ENCODE peak calls at places on chromosomes 11 and 22, in six cellular contexts. N, I, J, H, O and Q are unnamed samples.
A peak's percentile ranks its signal among the peaks of the same experiment; 100 is the strongest.

GRCh38 chr11:10309163-10310093 is 4.6 kb downstream of the ADM start:
- DNase-seq in I (peak; percentile 90), H (peak; percentile 82), O (peak; percentile 50), N (peak; percentile 92), J (peak; percentile 86), Q (peak; percentile 89)

GRCh38 chr11:132683602-132684001 is 848.7 kb downstream of the OPCML start:
- DNase-seq in O (no peak), J (peak; percentile 1), H (no peak), I (no peak), N (no peak), Q (no peak)

GRCh38 chr22:48742556-48743343 is 1084.9 kb downstream of the BRD1 start:
- DNase-seq in I (peak; percentile 29), J (no peak), N (no peak), H (no peak), O (no peak), Q (no peak)

GRCh38 chr11:3855808-3856491 is 486 bp downstream of the STIM1 start:
- DNase-seq in H (peak; percentile 33), O (peak; percentile 43), J (no peak), I (peak; percentile 82), N (no peak), Q (no peak)

GRCh38 chr11:46237248-46238077 is 40.0 kb upstream of the CREB3L1 start:
- DNase-seq in I (peak; percentile 88), H (peak; percentile 90), O (peak; percentile 66), J (peak; percentile 86), N (peak; percentile 83), Q (peak; percentile 52)

GRCh38 chr11:14789879-14790484 is 102.0 kb downstream of the CYP2R1 start:
- DNase-seq in H (peak; percentile 10), N (peak; percentile 35), O (no peak), I (no peak), J (peak; percentile 27), Q (no peak)

GRCh38 chr11:12693075-12693473 is 18.9 kb downstream of the TEAD1 start:
- DNase-seq in H (peak; percentile 46), J (no peak), I (peak; percentile 42), N (no peak), O (no peak), Q (no peak)

GRCh38 chr11:67545280-67545679 is 22.0 kb upstream of the CABP2 start:
- DNase-seq in I (peak; percentile 74), H (no peak), O (no peak), N (no peak), J (no peak), Q (no peak)

GRCh38 chr22:27306771-27307170 is 494.8 kb downstream of the MN1 start:
- DNase-seq in J (no peak), O (no peak), N (no peak), H (no peak), I (no peak), Q (no peak)

GRCh38 chr11:118870396-118871343 is 13.0 kb upstream of the CXCR5 start:
- DNase-seq in O (peak; percentile 67), H (no peak), J (no peak), I (peak; percentile 69), N (peak; percentile 42), Q (no peak)

GRCh38 chr22:20641919-20642579 is 131.9 kb upstream of the SERPIND1 start:
- DNase-seq in N (no peak), I (no peak), H (no peak), O (no peak), J (no peak), Q (no peak)

GRCh38 chr11:83819936-83820549 is 533.9 kb upstream of the CCDC90B start:
- DNase-seq in N (peak; percentile 88), O (no peak), J (peak; percentile 63), I (no peak), H (peak; percentile 57), Q (peak; percentile 49)
- TF ChIP-seq CTCF in N (peak; percentile 53), O (peak; percentile 86), J (peak; percentile 59), I (peak; percentile 84), H (peak; percentile 86), Q (peak; percentile 45)

GRCh38 chr22:37819100-37819433 is 4.1 kb upstream of the GALR3 start:
- DNase-seq in I (no peak), J (no peak), H (no peak), N (no peak), O (no peak), Q (no peak)
- H3K4me3 ChIP-seq in I (no peak overlapping the region), J (peak overlapping the region; percentile 8), H (no peak overlapping the region), N (peak overlapping the region; percentile 35), O (no peak overlapping the region), Q (peak overlapping the region; percentile 7)

DNA sequence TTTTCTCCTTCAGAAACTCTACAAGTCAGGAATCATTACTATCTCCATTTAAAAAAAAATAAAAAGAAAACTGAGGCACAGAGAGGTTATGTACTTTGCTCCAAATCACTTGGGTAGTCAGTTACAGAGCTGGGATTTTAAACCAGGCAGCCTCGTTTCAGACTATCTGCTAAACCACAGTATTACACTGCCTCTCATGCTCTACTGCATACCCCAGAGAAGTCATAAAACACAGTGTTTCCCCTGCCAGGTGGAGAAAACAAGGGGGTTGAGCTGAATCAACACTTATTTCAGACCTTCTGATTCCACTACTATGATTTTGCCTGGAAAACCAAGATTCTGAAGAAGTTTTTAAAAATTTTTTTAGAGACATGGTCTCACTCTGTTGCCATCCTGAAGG is 132.9 kb upstream of the POU2AF2 start:
- DNase-seq in J (no peak), O (no peak), N (no peak), I (no peak), H (no peak), Q (no peak)
- TF ChIP-seq CTCF in J (no peak), O (no peak), N (no peak), I (no peak), H (no peak), Q (no peak)

DNA sequence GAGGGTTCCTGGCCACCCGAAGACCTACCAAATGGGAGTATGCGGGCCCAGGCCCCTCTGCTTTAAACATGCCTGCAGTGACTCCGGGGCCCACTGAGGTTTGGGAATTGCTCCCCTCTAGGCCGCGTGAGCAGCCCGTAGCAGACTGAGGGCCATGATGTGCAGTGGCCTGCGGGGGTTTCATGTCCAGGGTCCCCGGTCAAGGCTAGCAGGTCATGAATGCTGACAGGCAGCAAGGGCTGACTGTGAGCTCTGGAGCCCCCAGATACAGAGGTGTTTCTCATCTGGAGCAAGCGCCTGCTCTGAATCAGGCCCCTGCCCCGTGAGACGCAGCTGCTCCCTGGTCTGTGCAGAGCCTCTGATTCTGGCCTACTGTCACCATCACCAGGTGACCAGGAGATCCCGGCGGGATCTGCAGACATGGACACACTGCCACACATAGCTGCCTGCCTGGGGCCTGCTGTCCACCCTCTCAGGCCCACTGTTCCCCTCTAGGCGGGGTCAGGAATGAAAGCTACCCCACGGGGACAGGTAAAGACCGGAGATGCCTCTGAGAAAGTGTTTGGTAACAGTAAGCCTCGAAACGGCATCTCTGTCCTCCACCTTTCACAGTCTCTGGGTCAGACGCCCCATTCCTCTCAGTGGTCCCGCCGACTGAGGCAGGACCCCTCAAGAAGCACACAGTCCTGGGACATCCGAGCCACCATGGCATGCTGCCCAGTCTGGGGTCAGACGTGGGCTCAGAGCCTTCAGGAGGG is 73.3 kb downstream of the PARVB start:
- DNase-seq in J (no peak), H (no peak), I (no peak), O (no peak), N (no peak), Q (no peak)
- H3K4me3 ChIP-seq in J (no peak overlapping the region), H (no peak overlapping the region), I (no peak overlapping the region), O (no peak overlapping the region), N (no peak overlapping the region), Q (no peak overlapping the region)

GRCh38 chr22:50245214-50246072 is 620 bp upstream of the TUBGCP6 start:
- DNase-seq in H (no peak), O (peak; percentile 58), J (peak; percentile 48), I (no peak), N (no peak), Q (no peak)

GRCh38 chr22:50246242-50247175 is 1.7 kb upstream of the TUBGCP6 start:
- DNase-seq in J (peak; percentile 26), H (no peak), I (no peak), O (no peak), N (no peak), Q (no peak)

GRCh38 chr22:50243704-50244419 is 961 bp downstream of the TUBGCP6 start:
- DNase-seq in O (no peak), H (no peak), I (no peak), J (peak; percentile 17), N (peak; percentile 7), Q (no peak)

GRCh38 chr22:50242406-50242949 is 2.3 kb downstream of the TUBGCP6 start:
- DNase-seq in I (no peak), H (no peak), N (peak; percentile 9), O (no peak), J (no peak), Q (no peak)

GRCh38 chr22:50244420-50245213 is at the start of gene TUBGCP6:
- DNase-seq in J (peak; percentile 96), O (peak; percentile 91), N (peak; percentile 87), H (peak; percentile 91), I (peak; percentile 96), Q (peak; percentile 38)
- TF ChIP-seq CTCF in J (peak; percentile 26), O (peak; percentile 27), N (peak; percentile 35), H (no peak), I (peak; percentile 63), Q (peak; percentile 31)

GRCh38 chr11:57323503-57324153 is 1.1 kb downstream of the TNKS1BP1 start:
- DNase-seq in I (no peak), J (peak; percentile 40), N (peak; percentile 50), H (no peak), O (no peak), Q (no peak)

GRCh38 chr11:57324154-57324885 is 432 bp downstream of the TNKS1BP1 start:
- DNase-seq in N (peak; percentile 52), J (peak; percentile 28), I (peak; percentile 91), O (peak; percentile 50), H (peak; percentile 52), Q (no peak)

GRCh38 chr11:57321388-57321995 is 3.3 kb downstream of the TNKS1BP1 start:
- DNase-seq in N (no peak), J (peak; percentile 35), O (peak; percentile 32), I (no peak), H (peak; percentile 44), Q (no peak)

GRCh38 chr11:57321996-57322880 is 2.5 kb downstream of the TNKS1BP1 start:
- DNase-seq in H (peak; percentile 95), J (peak; percentile 98), N (peak; percentile 99), I (peak; percentile 90), O (peak; percentile 92), Q (peak; percentile 95)

GRCh38 chr11:57322881-57323467 is 1.8 kb downstream of the TNKS1BP1 start:
- DNase-seq in J (peak; percentile 69), I (no peak), H (no peak), N (no peak), O (no peak), Q (no peak)
- H3K4me3 ChIP-seq in J (peak overlapping the region; percentile 94), I (peak overlapping the region; percentile 92), H (peak overlapping the region; percentile 64), N (peak overlapping the region; percentile 91), O (peak overlapping the region; percentile 57), Q (peak overlapping the region; percentile 90)